ENCODE peak calls at places on chromosomes 7 and 10, in ten cellular contexts. One of them, this sample, is unnamed.

GRCh38 chr10:69801434-69802315 is at the start of gene COL13A1:
- DNase-seq in RWPE1: peak
- DNase-seq in CD8-positive, alpha-beta T cell: no peak
- DNase-seq in amniotic epithelial cell: peak
- DNase-seq in thoracic aorta: peak
- DNase-seq in NCI-H1105: peak
- DNase-seq in H54: peak
- DNase-seq in fibroblast of pulmonary artery: peak
- DNase-seq in GM23248: peak
- DNase-seq in left kidney: peak
- DNase-seq in this sample: peak

GRCh38 chr10:43409385-43410109 is 561 bp upstream of the HNRNPF start:
- DNase-seq in RWPE1: no peak
- DNase-seq in NCI-H1105: no peak
- DNase-seq in fibroblast of pulmonary artery: no peak
- DNase-seq in amniotic epithelial cell: no peak
- DNase-seq in left kidney: no peak
- DNase-seq in thoracic aorta: no peak
- DNase-seq in CD8-positive, alpha-beta T cell: peak
- DNase-seq in H54: no peak
- DNase-seq in GM23248: peak
- DNase-seq in this sample: no peak

GRCh38 chr10:10663587-10663986 is 354.1 kb upstream of the CELF2 start:
- DNase-seq in GM23248: no peak
- DNase-seq in CD8-positive, alpha-beta T cell: no peak
- DNase-seq in amniotic epithelial cell: peak
- DNase-seq in thoracic aorta: no peak
- DNase-seq in fibroblast of pulmonary artery: no peak
- DNase-seq in H54: no peak
- DNase-seq in left kidney: peak
- DNase-seq in RWPE1: no peak
- DNase-seq in NCI-H1105: no peak
- DNase-seq in this sample: no peak

GRCh38 chr10:26550774-26551526 is 112.8 kb downstream of the APBB1IP start:
- DNase-seq in NCI-H1105: no peak
- DNase-seq in GM23248: no peak
- DNase-seq in amniotic epithelial cell: peak
- DNase-seq in RWPE1: no peak
- DNase-seq in fibroblast of pulmonary artery: no peak
- DNase-seq in left kidney: no peak
- DNase-seq in H54: no peak
- DNase-seq in CD8-positive, alpha-beta T cell: no peak
- DNase-seq in thoracic aorta: no peak
- DNase-seq in this sample: no peak

GRCh38 chr10:95234951-95235350 is 40.9 kb downstream of the ACSM6 start:
- DNase-seq in left kidney: no peak
- DNase-seq in amniotic epithelial cell: no peak
- DNase-seq in fibroblast of pulmonary artery: no peak
- DNase-seq in RWPE1: no peak
- DNase-seq in GM23248: no peak
- DNase-seq in NCI-H1105: no peak
- DNase-seq in H54: no peak
- DNase-seq in CD8-positive, alpha-beta T cell: no peak
- DNase-seq in thoracic aorta: no peak
- DNase-seq in this sample: no peak

GRCh38 chr7:158283016-158283974 is 304.3 kb downstream of the PTPRN2 start:
- DNase-seq in left kidney: no peak
- DNase-seq in fibroblast of pulmonary artery: no peak
- DNase-seq in amniotic epithelial cell: no peak
- DNase-seq in RWPE1: no peak
- DNase-seq in thoracic aorta: no peak
- DNase-seq in GM23248: no peak
- DNase-seq in CD8-positive, alpha-beta T cell: no peak
- DNase-seq in H54: no peak
- DNase-seq in NCI-H1105: no peak
- DNase-seq in this sample: no peak

GRCh38 chr10:116194061-116194460 is 78.9 kb downstream of the GFRA1 start:
- DNase-seq in amniotic epithelial cell: no peak
- DNase-seq in left kidney: no peak
- DNase-seq in CD8-positive, alpha-beta T cell: no peak
- DNase-seq in RWPE1: no peak
- DNase-seq in H54: no peak
- DNase-seq in GM23248: no peak
- DNase-seq in thoracic aorta: no peak
- DNase-seq in fibroblast of pulmonary artery: no peak
- DNase-seq in NCI-H1105: no peak
- DNase-seq in this sample: no peak

GRCh38 chr10:78914502-78915330 is 154.1 kb upstream of the ZMIZ1 start:
- DNase-seq in H54: no peak
- DNase-seq in CD8-positive, alpha-beta T cell: no peak
- DNase-seq in left kidney: no peak
- DNase-seq in NCI-H1105: no peak
- DNase-seq in RWPE1: no peak
- DNase-seq in fibroblast of pulmonary artery: no peak
- DNase-seq in amniotic epithelial cell: no peak
- DNase-seq in thoracic aorta: no peak
- DNase-seq in GM23248: peak
- DNase-seq in this sample: no peak

GRCh38 chr10:70493660-70494234 is 15.2 kb downstream of the PALD1 start:
- DNase-seq in thoracic aorta: no peak
- DNase-seq in left kidney: peak
- DNase-seq in amniotic epithelial cell: no peak
- DNase-seq in RWPE1: no peak
- DNase-seq in fibroblast of pulmonary artery: no peak
- DNase-seq in CD8-positive, alpha-beta T cell: no peak
- DNase-seq in NCI-H1105: no peak
- DNase-seq in H54: no peak
- DNase-seq in GM23248: no peak
- DNase-seq in this sample: no peak

GRCh38 chr7:44568771-44569560 is 4.7 kb downstream of the DDX56 start:
- DNase-seq in RWPE1: no peak
- DNase-seq in H54: no peak
- DNase-seq in fibroblast of pulmonary artery: no peak
- DNase-seq in NCI-H1105: no peak
- DNase-seq in left kidney: no peak
- DNase-seq in GM23248: no peak
- DNase-seq in amniotic epithelial cell: no peak
- DNase-seq in thoracic aorta: no peak
- DNase-seq in CD8-positive, alpha-beta T cell: no peak
- DNase-seq in this sample: no peak

GRCh38 chr10:112295853-112296830 is 12.9 kb downstream of the TECTB start:
- DNase-seq in left kidney: peak
- DNase-seq in H54: no peak
- DNase-seq in CD8-positive, alpha-beta T cell: no peak
- DNase-seq in NCI-H1105: no peak
- DNase-seq in thoracic aorta: no peak
- DNase-seq in amniotic epithelial cell: peak
- DNase-seq in RWPE1: no peak
- DNase-seq in fibroblast of pulmonary artery: no peak
- DNase-seq in GM23248: peak
- DNase-seq in this sample: no peak

GRCh38 chr7:23863209-23863798 is 153.3 kb downstream of the STK31 start:
- DNase-seq in RWPE1: peak
- DNase-seq in GM23248: peak
- DNase-seq in fibroblast of pulmonary artery: peak
- DNase-seq in thoracic aorta: no peak
- DNase-seq in H54: peak
- DNase-seq in amniotic epithelial cell: peak
- DNase-seq in NCI-H1105: peak
- DNase-seq in CD8-positive, alpha-beta T cell: no peak
- DNase-seq in left kidney: peak
- DNase-seq in this sample: peak

GRCh38 chr7:5514440-5515035 is 90.9 kb upstream of the TNRC18 start:
- DNase-seq in thoracic aorta: no peak
- DNase-seq in amniotic epithelial cell: peak
- DNase-seq in H54: no peak
- DNase-seq in left kidney: no peak
- DNase-seq in RWPE1: no peak
- DNase-seq in CD8-positive, alpha-beta T cell: no peak
- DNase-seq in fibroblast of pulmonary artery: peak
- DNase-seq in GM23248: peak
- DNase-seq in NCI-H1105: no peak
- DNase-seq in this sample: no peak

GRCh38 chr10:12854988-12855387 is 146.5 kb downstream of the CCDC3 start:
- DNase-seq in left kidney: peak
- DNase-seq in RWPE1: no peak
- DNase-seq in GM23248: no peak
- DNase-seq in CD8-positive, alpha-beta T cell: no peak
- DNase-seq in H54: no peak
- DNase-seq in fibroblast of pulmonary artery: no peak
- DNase-seq in thoracic aorta: no peak
- DNase-seq in amniotic epithelial cell: no peak
- DNase-seq in NCI-H1105: no peak
- DNase-seq in this sample: no peak

GRCh38 chr10:29957887-29958330 is 101.5 kb downstream of the JCAD start:
- DNase-seq in CD8-positive, alpha-beta T cell: no peak
- DNase-seq in RWPE1: no peak
- DNase-seq in H54: no peak
- DNase-seq in GM23248: no peak
- DNase-seq in thoracic aorta: peak
- DNase-seq in NCI-H1105: no peak
- DNase-seq in amniotic epithelial cell: peak
- DNase-seq in fibroblast of pulmonary artery: peak
- DNase-seq in left kidney: peak
- DNase-seq in this sample: peak